ENCODE peak calls at places on chromosomes 16 and 17, in eight cellular contexts. E is Jurkat, Clone E6-1; P is transverse colon; N is tibial artery; F is dorsolateral prefrontal cortex; M is NB4; X is cardiac muscle cell; G is lower leg skin. R is an unnamed sample.

GRCh38 chr17:72419866-72420774 is 299.3 kb downstream of the SOX9 start:
- DNase-seq in E (no peak), P (peak), N (no peak), F (no peak), M (peak), X (no peak), G (no peak), R (no peak)

GRCh38 chr17:78133971-78134898 is 3.7 kb downstream of the TMC8 start:
- DNase-seq in E (peak), P (peak), N (no peak), F (peak), M (peak), X (peak), G (no peak), R (no peak)

GRCh38 chr17:44390250-44390649 is 801 bp upstream of the ITGA2B start:
- DNase-seq in E (no peak), P (no peak), N (no peak), F (no peak), M (peak), X (no peak), G (no peak), R (no peak)

GRCh38 chr17:82655038-82655479 is 6.8 kb upstream of the WDR45B start:
- DNase-seq in E (no peak), P (peak), N (no peak), F (no peak), M (peak), X (peak), G (no peak), R (no peak)

GRCh38 chr16:70253291-70254094 is 1.8 kb upstream of the EXOSC6 start:
- DNase-seq in E (no peak), P (peak), N (no peak), F (no peak), M (peak), X (peak), G (no peak), R (no peak)

GRCh38 chr17:69246726-69247375 is 18.2 kb upstream of the ABCA10 start:
- DNase-seq in E (peak), P (no peak), N (no peak), F (no peak), M (peak), X (peak), G (no peak), R (no peak)

GRCh38 chr16:86505185-86505898 is 5.0 kb upstream of the FOXF1 start:
- DNase-seq in E (no peak), P (no peak), N (no peak), F (no peak), M (peak), X (no peak), G (no peak), R (no peak)

GRCh38 chr17:74135391-74136167 is 67.9 kb upstream of the RPL38 start:
- DNase-seq in E (no peak), P (no peak), N (peak), F (no peak), M (no peak), X (no peak), G (no peak), R (no peak)

GRCh38 chr17:38960402-38960801 is 6.8 kb downstream of the FBXO47 start:
- DNase-seq in E (no peak), P (no peak), N (no peak), F (no peak), M (no peak), X (no peak), G (no peak), R (no peak)

GRCh38 chr16:85301171-85301690 is 189.0 kb upstream of the CIBAR2 start:
- DNase-seq in E (no peak), P (no peak), N (no peak), F (no peak), M (no peak), X (no peak), G (no peak), R (no peak)

GRCh38 chr17:40065041-40065770 is 2.4 kb downstream of the THRA start:
- DNase-seq in E (no peak), P (no peak), N (no peak), F (no peak), M (peak), X (peak), G (no peak), R (peak)

GRCh38 chr17:45628019-45628418 is 137.5 kb upstream of the PLEKHM1 start:
- DNase-seq in E (no peak), P (no peak), N (no peak), F (no peak), M (no peak), X (no peak), G (no peak), R (no peak)

GRCh38 chr16:81453091-81453728 is 8.6 kb downstream of the CMIP start:
- DNase-seq in E (no peak), P (no peak), N (no peak), F (no peak), M (no peak), X (no peak), G (no peak), R (no peak)

GRCh38 chr16:81449899-81450608 is 5.4 kb downstream of the CMIP start:
- DNase-seq in E (no peak), P (no peak), N (no peak), F (no peak), M (no peak), X (no peak), G (no peak), R (no peak)

GRCh38 chr16:81454044-81454443 is 9.4 kb downstream of the CMIP start:
- DNase-seq in E (no peak), P (no peak), N (no peak), F (no peak), M (no peak), X (no peak), G (no peak), R (no peak)

GRCh38 chr16:81450783-81451491 is 6.3 kb downstream of the CMIP start:
- DNase-seq in E (no peak), P (no peak), N (no peak), F (no peak), M (no peak), X (no peak), G (no peak), R (no peak)

GRCh38 chr16:81451753-81452680 is 7.4 kb downstream of the CMIP start:
- DNase-seq in E (no peak), P (peak), N (no peak), F (peak), M (peak), X (peak), G (peak), R (no peak)
- H3K4me3 ChIP-seq in E (peak), P (no peak), N (no peak), F (no peak), M (peak), X (no peak), G (no peak), R (no peak)

GRCh38 chr17:1153795-1154546 is 25.8 kb downstream of the ABR start:
- DNase-seq in E (peak), P (peak), N (peak), F (peak), M (peak), X (peak), G (no peak), R (peak)

GRCh38 chr17:1149869-1150268 is 29.9 kb downstream of the ABR start:
- DNase-seq in E (no peak), P (no peak), N (no peak), F (no peak), M (no peak), X (no peak), G (no peak), R (no peak)

GRCh38 chr17:1154704-1155103 is 25.1 kb downstream of the ABR start:
- DNase-seq in E (no peak), P (no peak), N (peak), F (peak), M (no peak), X (no peak), G (no peak), R (no peak)

GRCh38 chr17:1147664-1148063 is 32.1 kb downstream of the ABR start:
- DNase-seq in E (no peak), P (peak), N (no peak), F (peak), M (no peak), X (peak), G (peak), R (no peak)

DNA sequence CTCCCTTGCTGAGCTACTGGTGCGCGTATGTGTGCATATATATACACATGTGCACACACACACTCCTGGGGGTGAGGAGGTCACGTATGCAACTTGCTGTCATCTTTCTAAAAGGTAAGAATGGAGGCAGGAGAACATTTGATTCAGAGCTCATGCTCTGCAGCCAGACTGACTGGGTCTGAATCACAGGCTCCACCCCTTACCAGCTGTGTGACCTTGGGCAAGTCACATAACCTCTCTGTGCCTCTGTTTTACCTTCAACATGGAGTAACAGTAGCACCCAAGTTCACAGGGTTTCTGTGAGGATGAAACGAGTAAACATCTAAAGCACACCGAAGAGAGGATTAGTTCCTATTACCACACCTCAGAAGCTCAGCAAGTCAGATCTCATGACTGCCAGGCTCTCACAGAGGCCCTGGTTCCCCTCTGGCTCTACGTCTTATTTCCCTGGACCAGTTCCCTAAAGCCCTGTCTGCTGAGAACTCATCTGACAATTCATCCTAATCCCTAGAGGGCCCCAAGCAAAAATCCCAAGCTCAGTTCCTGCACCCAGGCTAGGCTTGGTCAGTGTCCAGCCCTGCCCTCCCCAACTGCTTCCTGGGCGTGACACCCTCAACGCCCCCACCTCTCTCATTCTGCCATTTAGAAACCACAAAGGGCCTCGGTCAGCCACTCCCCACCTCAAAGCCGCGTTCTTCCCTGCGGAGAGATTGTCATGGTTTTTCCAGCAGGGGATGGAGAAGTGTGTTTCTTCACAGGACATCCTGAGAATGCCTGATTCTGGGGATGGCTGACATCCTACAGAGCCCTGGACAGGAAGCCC is 28.7 kb downstream of the ABR start:
- DNase-seq in E (no peak), P (no peak), N (no peak), F (no peak), M (no peak), X (no peak), G (no peak), R (no peak)
- H3K4me3 ChIP-seq in E (no peak), P (no peak), N (no peak), F (no peak), M (no peak), X (no peak), G (no peak), R (no peak)

GRCh38 chr16:50279142-50279865 is 13.0 kb downstream of the ADCY7 start:
- DNase-seq in E (no peak), P (peak), N (peak), F (no peak), M (peak), X (peak), G (peak), R (peak)
- H3K4me3 ChIP-seq in E (no peak), P (no peak), N (no peak), F (no peak), M (peak), X (no peak), G (no peak), R (no peak)

DNA sequence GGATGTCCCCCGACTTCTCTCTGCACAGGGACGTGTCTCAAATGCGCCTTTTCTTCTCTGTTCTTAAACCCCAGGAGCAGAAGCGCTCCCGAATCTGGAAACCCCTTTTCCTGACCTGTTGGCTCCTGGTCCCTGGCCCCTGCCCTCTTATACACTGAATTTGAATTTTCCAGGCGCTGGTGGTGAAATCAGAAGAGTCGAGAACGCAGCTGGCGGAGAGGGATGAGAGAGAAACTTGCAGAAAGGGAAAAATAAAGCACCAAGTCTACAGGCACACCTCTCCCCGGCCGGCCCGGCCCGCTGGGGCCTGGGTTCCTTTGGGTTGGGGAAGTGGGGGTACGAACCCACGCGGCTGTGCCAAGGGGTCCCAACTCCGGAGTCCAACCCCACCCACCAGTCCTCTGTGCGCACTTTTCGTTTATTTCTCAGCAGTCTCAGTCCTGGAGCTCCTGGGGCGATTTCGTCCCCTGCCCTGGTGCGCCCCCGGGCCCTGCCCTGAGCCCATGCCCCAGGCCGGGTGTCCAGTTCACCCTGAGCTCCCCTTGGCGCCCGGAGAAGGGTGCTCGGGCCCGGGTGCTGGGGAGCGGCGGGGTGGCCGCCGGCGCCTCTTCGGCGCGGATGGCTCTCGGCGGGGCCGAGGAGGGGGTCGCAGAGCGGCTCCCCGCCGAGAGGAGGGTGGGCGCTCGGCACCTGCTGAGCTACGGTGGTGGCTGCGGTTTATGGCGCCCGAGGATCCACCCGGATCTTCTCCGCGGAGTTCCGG is 15.5 kb upstream of the CBX8 start:
- DNase-seq in E (no peak), P (no peak), N (no peak), F (no peak), M (no peak), X (no peak), G (no peak), R (no peak)
- H3K4me3 ChIP-seq in E (peak), P (no peak), N (no peak), F (peak), M (no peak), X (peak), G (no peak), R (no peak)

GRCh38 chr17:8025176-8025911 is 13.5 kb upstream of the ALOX15B start:
- DNase-seq in E (no peak), P (no peak), N (peak), F (no peak), M (no peak), X (no peak), G (no peak), R (no peak)

GRCh38 chr17:8029121-8029520 is 9.7 kb upstream of the ALOX15B start:
- DNase-seq in E (no peak), P (no peak), N (no peak), F (no peak), M (no peak), X (peak), G (no peak), R (no peak)

GRCh38 chr17:8031950-8032349 is 6.9 kb upstream of the ALOX15B start:
- DNase-seq in E (no peak), P (no peak), N (no peak), F (no peak), M (no peak), X (no peak), G (no peak), R (no peak)

GRCh38 chr17:8031261-8031661 is 7.6 kb upstream of the ALOX15B start:
- DNase-seq in E (no peak), P (no peak), N (peak), F (no peak), M (no peak), X (peak), G (no peak), R (no peak)
- H3K4me3 ChIP-seq in E (no peak), P (no peak), N (no peak), F (no peak), M (no peak), X (no peak), G (no peak), R (no peak)

DNA sequence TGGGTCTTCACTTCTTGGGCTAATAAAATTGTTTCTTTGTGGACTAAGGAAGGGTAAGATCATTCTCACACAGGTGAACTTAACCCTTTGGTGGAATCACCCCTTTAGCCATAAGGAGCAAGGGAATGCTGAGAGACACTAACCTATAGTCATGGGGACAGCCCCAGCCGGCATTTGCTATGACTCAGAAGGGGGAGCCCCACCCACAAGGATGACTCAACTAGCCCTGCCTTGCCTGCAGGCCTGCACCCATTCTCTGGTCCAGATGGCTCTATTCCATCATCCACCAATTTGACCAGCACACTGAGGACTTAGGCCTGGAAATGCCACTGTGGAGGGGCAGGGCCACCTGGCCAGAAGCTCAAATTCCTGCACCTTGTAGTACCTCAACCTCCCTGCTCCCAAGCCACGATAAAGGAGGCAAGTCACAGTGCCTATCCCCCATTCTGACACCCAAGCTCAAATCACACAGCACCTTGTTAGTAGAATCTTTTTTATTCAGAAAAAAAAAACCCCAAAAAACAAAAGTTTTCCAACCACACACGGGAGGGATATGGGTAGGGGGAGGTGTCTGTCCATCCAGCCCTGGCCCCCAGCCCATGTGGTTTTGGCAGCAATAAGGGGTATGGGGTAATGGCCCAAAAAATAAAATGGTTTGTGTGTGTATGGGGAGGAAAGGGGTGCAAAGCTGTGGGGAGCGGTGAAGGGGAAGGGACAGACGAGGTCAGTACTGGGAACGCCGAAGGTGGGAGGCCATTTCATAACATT is 3.0 kb downstream of the PFN1 start:
- DNase-seq in E (no peak), P (peak), N (peak), F (peak), M (peak), X (peak), G (peak), R (peak)
- H3K4me3 ChIP-seq in E (peak), P (no peak), N (peak), F (no peak), M (peak), X (no peak), G (no peak), R (no peak)

GRCh38 chr17:58415371-58416055 is 1.8 kb downstream of the RNF43 start:
- DNase-seq in E (no peak), P (peak), N (no peak), F (no peak), M (no peak), X (no peak), G (no peak), R (no peak)

GRCh38 chr17:58414596-58414997 is 2.7 kb downstream of the RNF43 start:
- DNase-seq in E (no peak), P (no peak), N (no peak), F (no peak), M (no peak), X (no peak), G (no peak), R (no peak)

GRCh38 chr17:58416396-58416795 is 938 bp downstream of the RNF43 start:
- DNase-seq in E (no peak), P (no peak), N (no peak), F (no peak), M (no peak), X (no peak), G (no peak), R (no peak)

GRCh38 chr17:58417300-58418092 is at the start of gene RNF43:
- DNase-seq in E (peak), P (peak), N (peak), F (peak), M (peak), X (peak), G (peak), R (peak)

GRCh38 chr17:58416937-58417299 is 416 bp downstream of the RNF43 start:
- DNase-seq in E (no peak), P (no peak), N (no peak), F (no peak), M (no peak), X (no peak), G (no peak), R (no peak)
- H3K4me3 ChIP-seq in E (no peak), P (no peak), N (no peak), F (peak), M (no peak), X (peak), G (no peak), R (peak)

R was measured in ovary.